ENCODE peak calls at places on chromosomes 16 and 17, in seven cellular contexts. T is esophagus squamous epithelium; O is neuronal stem cell; V is occipital lobe; D is retinal pigment epithelial cell; J is activated CD8-positive, alpha-beta memory T cell treated with anti-CD3 and anti-CD28 coated beads for 48 hours; G is ureter. F is an unnamed sample.

GRCh38 chr17:7560172-7561027 is 1.3 kb upstream of the SENP3 start:
- DNase-seq in T (no peak), O (peak), V (no peak), D (no peak), J (no peak), G (no peak), F (peak)

GRCh38 chr16:12504312-12504711 is 299.4 kb downstream of the CPPED1 start:
- DNase-seq in T (no peak), O (no peak), V (no peak), D (no peak), J (no peak), G (no peak), F (no peak)

GRCh38 chr17:82752371-82753200 is 721 bp downstream of the TBCD start:
- DNase-seq in T (no peak), O (no peak), V (no peak), D (no peak), J (no peak), G (no peak), F (no peak)

GRCh38 chr17:29376667-29377268 is 13.4 kb upstream of the TAOK1 start:
- DNase-seq in T (no peak), O (peak), V (peak), D (peak), J (no peak), G (no peak), F (no peak)

GRCh38 chr16:84453061-84453752 is 51.3 kb downstream of the MEAK7 start:
- DNase-seq in T (no peak), O (no peak), V (no peak), D (no peak), J (no peak), G (no peak), F (no peak)

GRCh38 chr17:72387487-72387886 is 266.7 kb downstream of the SOX9 start:
- DNase-seq in T (no peak), O (no peak), V (no peak), D (peak), J (no peak), G (no peak), F (no peak)

GRCh38 chr17:19327039-19327776 is 35.3 kb downstream of the B9D1 start:
- DNase-seq in T (no peak), O (no peak), V (no peak), D (peak), J (no peak), G (no peak), F (no peak)

GRCh38 chr16:15694499-15694898 is 44.5 kb downstream of the NDE1 start:
- DNase-seq in T (no peak), O (no peak), V (no peak), D (no peak), J (no peak), G (no peak), F (no peak)

GRCh38 chr17:74702132-74702876 is 10.4 kb downstream of the CD300LF start:
- DNase-seq in T (no peak), O (no peak), V (no peak), D (no peak), J (no peak), G (no peak), F (no peak)

GRCh38 chr16:65975049-65975708 is 391.3 kb upstream of the CDH5 start:
- DNase-seq in T (no peak), O (no peak), V (no peak), D (no peak), J (no peak), G (no peak), F (no peak)

GRCh38 chr16:88772871-88773811 is 11.9 kb downstream of the PIEZO1 start:
- DNase-seq in T (no peak), O (no peak), V (no peak), D (no peak), J (no peak), G (peak), F (no peak)